ENCODE peak calls at places on chromosomes 12 and 14, in eight cellular contexts. One of them, this sample, is unnamed.

GRCh38 chr12:24562761-24563392 is 386.0 kb downstream of the BCAT1 start:
- DNase-seq in tibial nerve: peak
- DNase-seq in cardiac muscle cell: peak
- DNase-seq in AG09309: no peak
- DNase-seq in HFF-Myc: no peak
- DNase-seq in astrocyte of the spinal cord: peak
- DNase-seq in stomach: no peak
- DNase-seq in mucosa of descending colon: no peak
- DNase-seq in this sample: no peak

GRCh38 chr14:54133896-54134295 is 177.3 kb upstream of the BMP4 start:
- DNase-seq in tibial nerve: no peak
- DNase-seq in cardiac muscle cell: peak
- DNase-seq in AG09309: no peak
- DNase-seq in HFF-Myc: no peak
- DNase-seq in astrocyte of the spinal cord: no peak
- DNase-seq in stomach: no peak
- DNase-seq in mucosa of descending colon: no peak
- DNase-seq in this sample: no peak

GRCh38 chr14:56817396-56817921 is 7.2 kb upstream of the OTX2 start:
- DNase-seq in tibial nerve: no peak
- DNase-seq in cardiac muscle cell: no peak
- DNase-seq in AG09309: no peak
- DNase-seq in HFF-Myc: no peak
- DNase-seq in astrocyte of the spinal cord: no peak
- DNase-seq in stomach: no peak
- DNase-seq in mucosa of descending colon: no peak
- DNase-seq in this sample: no peak

GRCh38 chr14:100712490-100712889 is 14.2 kb upstream of the DLK1 start:
- DNase-seq in tibial nerve: no peak
- DNase-seq in cardiac muscle cell: no peak
- DNase-seq in AG09309: no peak
- DNase-seq in HFF-Myc: no peak
- DNase-seq in astrocyte of the spinal cord: no peak
- DNase-seq in stomach: peak
- DNase-seq in mucosa of descending colon: no peak
- DNase-seq in this sample: no peak

GRCh38 chr12:28331130-28331529 is 140.9 kb downstream of the CCDC91 start:
- DNase-seq in tibial nerve: no peak
- DNase-seq in cardiac muscle cell: peak
- DNase-seq in AG09309: no peak
- DNase-seq in HFF-Myc: no peak
- DNase-seq in astrocyte of the spinal cord: no peak
- DNase-seq in stomach: no peak
- DNase-seq in mucosa of descending colon: no peak
- DNase-seq in this sample: no peak

GRCh38 chr12:57459750-57460400 is at the start of gene GLI1:
- DNase-seq in tibial nerve: peak
- DNase-seq in cardiac muscle cell: no peak
- DNase-seq in AG09309: no peak
- DNase-seq in HFF-Myc: no peak
- DNase-seq in astrocyte of the spinal cord: no peak
- DNase-seq in stomach: no peak
- DNase-seq in mucosa of descending colon: peak
- DNase-seq in this sample: no peak

GRCh38 chr14:76768201-76768656 is 7.0 kb downstream of the VASH1 start:
- DNase-seq in tibial nerve: peak
- DNase-seq in cardiac muscle cell: peak
- DNase-seq in AG09309: no peak
- DNase-seq in HFF-Myc: no peak
- DNase-seq in astrocyte of the spinal cord: no peak
- DNase-seq in stomach: peak
- DNase-seq in mucosa of descending colon: no peak
- DNase-seq in this sample: no peak

GRCh38 chr14:92937229-92937937 is 14.4 kb downstream of the CHGA start:
- DNase-seq in tibial nerve: no peak
- DNase-seq in cardiac muscle cell: no peak
- DNase-seq in AG09309: no peak
- DNase-seq in HFF-Myc: no peak
- DNase-seq in astrocyte of the spinal cord: no peak
- DNase-seq in stomach: no peak
- DNase-seq in mucosa of descending colon: peak
- DNase-seq in this sample: no peak

GRCh38 chr14:82861321-82861720 is 1327.7 kb upstream of the SEL1L start:
- DNase-seq in tibial nerve: no peak
- DNase-seq in cardiac muscle cell: no peak
- DNase-seq in AG09309: no peak
- DNase-seq in HFF-Myc: no peak
- DNase-seq in astrocyte of the spinal cord: no peak
- DNase-seq in stomach: no peak
- DNase-seq in mucosa of descending colon: no peak
- DNase-seq in this sample: no peak

GRCh38 chr12:65885312-65885711 is 61.0 kb downstream of the HMGA2 start:
- DNase-seq in tibial nerve: no peak
- DNase-seq in cardiac muscle cell: peak
- DNase-seq in AG09309: no peak
- DNase-seq in HFF-Myc: no peak
- DNase-seq in astrocyte of the spinal cord: no peak
- DNase-seq in stomach: no peak
- DNase-seq in mucosa of descending colon: no peak
- DNase-seq in this sample: no peak

GRCh38 chr12:52895726-52896189 is 9.1 kb downstream of the KRT8 start:
- DNase-seq in tibial nerve: no peak
- DNase-seq in cardiac muscle cell: no peak
- DNase-seq in AG09309: no peak
- DNase-seq in HFF-Myc: no peak
- DNase-seq in astrocyte of the spinal cord: no peak
- DNase-seq in stomach: no peak
- DNase-seq in mucosa of descending colon: peak
- DNase-seq in this sample: no peak

GRCh38 chr12:132675753-132676152 is 11.4 kb downstream of the POLE start:
- DNase-seq in tibial nerve: no peak
- DNase-seq in cardiac muscle cell: no peak
- DNase-seq in AG09309: no peak
- DNase-seq in HFF-Myc: no peak
- DNase-seq in astrocyte of the spinal cord: no peak
- DNase-seq in stomach: no peak
- DNase-seq in mucosa of descending colon: peak
- DNase-seq in this sample: peak

GRCh38 chr14:50853891-50854290 is 18.0 kb upstream of the ABHD12B start:
- DNase-seq in tibial nerve: no peak
- DNase-seq in cardiac muscle cell: no peak
- DNase-seq in AG09309: no peak
- DNase-seq in HFF-Myc: no peak
- DNase-seq in astrocyte of the spinal cord: no peak
- DNase-seq in stomach: no peak
- DNase-seq in mucosa of descending colon: no peak
- DNase-seq in this sample: no peak
- H3K4me3 ChIP-seq in tibial nerve: no peak
- H3K4me3 ChIP-seq in cardiac muscle cell: no peak
- H3K4me3 ChIP-seq in AG09309: no peak
- H3K4me3 ChIP-seq in HFF-Myc: no peak
- H3K4me3 ChIP-seq in astrocyte of the spinal cord: no peak
- H3K4me3 ChIP-seq in stomach: no peak
- H3K4me3 ChIP-seq in mucosa of descending colon: no peak
- H3K4me3 ChIP-seq in this sample: no peak

DNA sequence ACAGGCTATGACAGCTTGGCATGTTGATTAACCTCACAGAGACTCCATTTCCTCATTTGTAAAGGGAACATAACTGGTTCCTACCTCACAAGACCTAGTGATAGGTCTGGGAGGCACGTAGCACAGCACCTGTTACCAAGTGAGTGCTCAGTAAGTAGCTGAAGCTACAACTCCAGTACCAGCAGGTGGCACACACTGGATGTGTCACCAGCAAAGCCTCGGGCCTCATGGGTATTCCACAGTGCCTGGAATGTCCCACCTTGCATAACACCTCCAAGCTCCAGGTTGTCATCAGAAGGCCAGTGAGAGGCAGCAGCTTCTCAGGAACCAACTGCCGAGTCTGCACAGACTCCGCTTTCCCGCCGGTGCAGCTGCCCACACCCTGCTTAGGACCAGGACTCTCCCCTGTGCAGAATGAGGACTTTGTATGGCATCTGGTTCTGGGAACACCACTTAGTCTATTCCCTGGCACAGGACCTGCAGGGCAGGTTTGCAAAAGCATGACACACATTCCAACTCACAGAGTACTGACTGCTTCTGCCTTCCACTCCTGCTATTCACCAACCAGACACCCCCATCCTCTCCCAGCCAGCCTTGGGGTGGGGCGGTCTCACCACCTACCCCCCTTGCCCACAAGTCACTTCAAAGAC is 4.2 kb downstream of the VDR start:
- DNase-seq in tibial nerve: no peak
- DNase-seq in cardiac muscle cell: no peak
- DNase-seq in AG09309: no peak
- DNase-seq in HFF-Myc: no peak
- DNase-seq in astrocyte of the spinal cord: no peak
- DNase-seq in stomach: peak
- DNase-seq in mucosa of descending colon: peak
- DNase-seq in this sample: peak
- TF ChIP-seq CTCF in tibial nerve: no peak
- TF ChIP-seq CTCF in cardiac muscle cell: no peak
- TF ChIP-seq CTCF in AG09309: no peak
- TF ChIP-seq CTCF in HFF-Myc: no peak
- TF ChIP-seq CTCF in astrocyte of the spinal cord: no peak
- TF ChIP-seq CTCF in stomach: no peak
- TF ChIP-seq CTCF in mucosa of descending colon: peak
- TF ChIP-seq CTCF in this sample: no peak

GRCh38 chr12:34591966-34592365 is 569.7 kb downstream of the ALG10 start:
- DNase-seq in tibial nerve: no peak
- DNase-seq in cardiac muscle cell: no peak
- DNase-seq in AG09309: no peak
- DNase-seq in HFF-Myc: no peak
- DNase-seq in astrocyte of the spinal cord: no peak
- DNase-seq in stomach: no peak
- DNase-seq in mucosa of descending colon: no peak
- DNase-seq in this sample: no peak
- H3K4me3 ChIP-seq in tibial nerve: no peak
- H3K4me3 ChIP-seq in cardiac muscle cell: no peak
- H3K4me3 ChIP-seq in AG09309: no peak
- H3K4me3 ChIP-seq in HFF-Myc: no peak
- H3K4me3 ChIP-seq in astrocyte of the spinal cord: no peak
- H3K4me3 ChIP-seq in stomach: no peak
- H3K4me3 ChIP-seq in mucosa of descending colon: no peak
- H3K4me3 ChIP-seq in this sample: no peak

GRCh38 chr14:106691601-106692291 is 1165.4 kb downstream of the TMEM121 start:
- DNase-seq in tibial nerve: no peak
- DNase-seq in cardiac muscle cell: no peak
- DNase-seq in AG09309: no peak
- DNase-seq in HFF-Myc: no peak
- DNase-seq in astrocyte of the spinal cord: no peak
- DNase-seq in stomach: peak
- DNase-seq in mucosa of descending colon: peak
- DNase-seq in this sample: no peak

GRCh38 chr14:106690333-106690891 is 1164.0 kb downstream of the TMEM121 start:
- DNase-seq in tibial nerve: no peak
- DNase-seq in cardiac muscle cell: no peak
- DNase-seq in AG09309: no peak
- DNase-seq in HFF-Myc: no peak
- DNase-seq in astrocyte of the spinal cord: no peak
- DNase-seq in stomach: no peak
- DNase-seq in mucosa of descending colon: no peak
- DNase-seq in this sample: no peak

GRCh38 chr14:106694638-106695393 is 1168.4 kb downstream of the TMEM121 start:
- DNase-seq in tibial nerve: peak
- DNase-seq in cardiac muscle cell: no peak
- DNase-seq in AG09309: no peak
- DNase-seq in HFF-Myc: no peak
- DNase-seq in astrocyte of the spinal cord: no peak
- DNase-seq in stomach: no peak
- DNase-seq in mucosa of descending colon: peak
- DNase-seq in this sample: no peak
- TF ChIP-seq CTCF in tibial nerve: peak
- TF ChIP-seq CTCF in cardiac muscle cell: no peak
- TF ChIP-seq CTCF in AG09309: no peak
- TF ChIP-seq CTCF in HFF-Myc: no peak
- TF ChIP-seq CTCF in astrocyte of the spinal cord: no peak
- TF ChIP-seq CTCF in stomach: no peak
- TF ChIP-seq CTCF in mucosa of descending colon: no peak
- TF ChIP-seq CTCF in this sample: no peak

DNA sequence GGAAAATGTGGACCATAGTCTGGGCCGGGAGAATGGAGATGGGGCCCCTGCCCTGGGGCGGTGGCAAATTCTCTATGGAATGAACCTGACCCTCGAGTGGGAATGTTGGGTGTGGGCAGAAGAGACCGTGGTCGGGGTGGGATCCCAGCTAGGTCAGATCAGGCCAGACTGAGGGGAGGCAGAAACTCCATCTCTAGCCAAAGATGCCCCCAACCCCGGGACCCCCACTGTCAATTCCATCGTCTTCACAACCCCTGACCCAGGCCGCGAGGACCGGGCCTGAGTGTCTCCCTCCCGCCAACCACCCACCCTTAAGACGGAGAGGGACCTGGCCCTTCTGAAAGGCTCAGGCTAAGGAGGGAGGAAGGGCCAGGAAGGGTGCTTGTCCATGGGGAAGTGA is 733 bp downstream of the PLEKHD1 start:
- DNase-seq in tibial nerve: no peak
- DNase-seq in cardiac muscle cell: no peak
- DNase-seq in AG09309: no peak
- DNase-seq in HFF-Myc: no peak
- DNase-seq in astrocyte of the spinal cord: no peak
- DNase-seq in stomach: no peak
- DNase-seq in mucosa of descending colon: no peak
- DNase-seq in this sample: no peak
- H3K4me3 ChIP-seq in tibial nerve: no peak
- H3K4me3 ChIP-seq in cardiac muscle cell: no peak
- H3K4me3 ChIP-seq in AG09309: no peak
- H3K4me3 ChIP-seq in HFF-Myc: no peak
- H3K4me3 ChIP-seq in astrocyte of the spinal cord: no peak
- H3K4me3 ChIP-seq in stomach: no peak
- H3K4me3 ChIP-seq in mucosa of descending colon: no peak
- H3K4me3 ChIP-seq in this sample: no peak

GRCh38 chr12:64678248-64678647 is 68.0 kb downstream of the RASSF3 start:
- DNase-seq in tibial nerve: no peak
- DNase-seq in cardiac muscle cell: no peak
- DNase-seq in AG09309: no peak
- DNase-seq in HFF-Myc: no peak
- DNase-seq in astrocyte of the spinal cord: no peak
- DNase-seq in stomach: no peak
- DNase-seq in mucosa of descending colon: no peak
- DNase-seq in this sample: no peak
- TF ChIP-seq CTCF in tibial nerve: no peak
- TF ChIP-seq CTCF in cardiac muscle cell: no peak
- TF ChIP-seq CTCF in AG09309: no peak
- TF ChIP-seq CTCF in HFF-Myc: no peak
- TF ChIP-seq CTCF in astrocyte of the spinal cord: no peak
- TF ChIP-seq CTCF in stomach: no peak
- TF ChIP-seq CTCF in mucosa of descending colon: no peak
- TF ChIP-seq CTCF in this sample: no peak

GRCh38 chr12:89723276-89723675 is 14.6 kb upstream of the ATP2B1 start:
- DNase-seq in tibial nerve: no peak
- DNase-seq in cardiac muscle cell: no peak
- DNase-seq in AG09309: no peak
- DNase-seq in HFF-Myc: no peak
- DNase-seq in astrocyte of the spinal cord: no peak
- DNase-seq in stomach: no peak
- DNase-seq in mucosa of descending colon: no peak
- DNase-seq in this sample: no peak

GRCh38 chr12:89721291-89721987 is 12.8 kb upstream of the ATP2B1 start:
- DNase-seq in tibial nerve: no peak
- DNase-seq in cardiac muscle cell: no peak
- DNase-seq in AG09309: no peak
- DNase-seq in HFF-Myc: no peak
- DNase-seq in astrocyte of the spinal cord: no peak
- DNase-seq in stomach: no peak
- DNase-seq in mucosa of descending colon: no peak
- DNase-seq in this sample: no peak
- H3K4me3 ChIP-seq in tibial nerve: no peak
- H3K4me3 ChIP-seq in cardiac muscle cell: no peak
- H3K4me3 ChIP-seq in AG09309: no peak
- H3K4me3 ChIP-seq in HFF-Myc: no peak
- H3K4me3 ChIP-seq in astrocyte of the spinal cord: no peak
- H3K4me3 ChIP-seq in stomach: no peak
- H3K4me3 ChIP-seq in mucosa of descending colon: no peak
- H3K4me3 ChIP-seq in this sample: no peak